ENCODE peak calls at places on chromosome 11, in five cellular contexts. One of them, this sample, is unnamed.

GRCh38 chr11:9076661-9077060 is 14.7 kb downstream of the SCUBE2 start:
- DNase-seq in HepG2: no peak
- DNase-seq in A549: no peak
- DNase-seq in H1: no peak
- DNase-seq in K562: no peak
- DNase-seq in this sample: no peak

GRCh38 chr11:34154059-34154875 is 48.8 kb downstream of the NAT10 start:
- DNase-seq in K562: no peak
- DNase-seq in HepG2: no peak
- DNase-seq in A549: no peak
- DNase-seq in H1: no peak
- DNase-seq in this sample: no peak

GRCh38 chr11:41714101-41714500 is 254.6 kb upstream of the LRRC4C start:
- DNase-seq in H1: no peak
- DNase-seq in A549: no peak
- DNase-seq in K562: no peak
- DNase-seq in HepG2: no peak
- DNase-seq in this sample: no peak

GRCh38 chr11:34317666-34318065 is 40.1 kb downstream of the ABTB2 start:
- DNase-seq in HepG2: no peak
- DNase-seq in A549: no peak
- DNase-seq in H1: no peak
- DNase-seq in K562: no peak
- DNase-seq in this sample: no peak

GRCh38 chr11:121453589-121454299 is 977 bp upstream of the SORL1-AS1 start:
- DNase-seq in K562: no peak
- DNase-seq in A549: no peak
- DNase-seq in H1: no peak
- DNase-seq in HepG2: peak; percentile 72
- DNase-seq in this sample: no peak

GRCh38 chr11:107043242-107043991 is 25.1 kb upstream of the GUCY1A2 start:
- DNase-seq in HepG2: no peak
- DNase-seq in H1: no peak
- DNase-seq in K562: no peak
- DNase-seq in A549: no peak
- DNase-seq in this sample: no peak

GRCh38 chr11:87926250-87926970 is 248.8 kb downstream of the RAB38 start:
- DNase-seq in A549: no peak
- DNase-seq in K562: no peak
- DNase-seq in HepG2: no peak
- DNase-seq in H1: peak; percentile 7
- DNase-seq in this sample: no peak

GRCh38 chr11:91932151-91932821 is 292.3 kb upstream of the FAT3 start:
- DNase-seq in A549: no peak
- DNase-seq in HepG2: no peak
- DNase-seq in K562: no peak
- DNase-seq in H1: no peak
- DNase-seq in this sample: no peak

GRCh38 chr11:119726585-119727522 is 2.1 kb downstream of the NECTIN1 start:
- DNase-seq in HepG2: no peak
- DNase-seq in H1: no peak
- DNase-seq in K562: no peak
- DNase-seq in A549: no peak
- DNase-seq in this sample: no peak

GRCh38 chr11:88535916-88536547 is 198.5 kb upstream of the CTSC start:
- DNase-seq in A549: peak; percentile 40
- DNase-seq in HepG2: peak; percentile 5
- DNase-seq in H1: no peak
- DNase-seq in K562: no peak
- DNase-seq in this sample: peak; percentile 92

GRCh38 chr11:93507517-93507916 is 35.7 kb downstream of the SMCO4 start:
- DNase-seq in K562: no peak
- DNase-seq in HepG2: no peak
- DNase-seq in A549: no peak
- DNase-seq in H1: no peak
- DNase-seq in this sample: no peak

GRCh38 chr11:11071483-11071882 is 213.6 kb upstream of the ZBED5 start:
- DNase-seq in HepG2: no peak
- DNase-seq in A549: no peak
- DNase-seq in K562: no peak
- DNase-seq in H1: no peak
- DNase-seq in this sample: no peak

GRCh38 chr11:132300283-132300682 is 929.9 kb downstream of the NTM start:
- DNase-seq in H1: no peak
- DNase-seq in K562: no peak
- DNase-seq in A549: no peak
- DNase-seq in HepG2: no peak
- DNase-seq in this sample: no peak

GRCh38 chr11:74330065-74330858 is 18.8 kb upstream of the P4HA3 start:
- DNase-seq in HepG2: no peak
- DNase-seq in H1: no peak
- DNase-seq in A549: no peak
- DNase-seq in K562: no peak
- DNase-seq in this sample: peak; percentile 87

GRCh38 chr11:129089279-129089678 is 102.8 kb downstream of the ARHGAP32 start:
- DNase-seq in H1: no peak
- DNase-seq in HepG2: no peak
- DNase-seq in K562: no peak
- DNase-seq in A549: no peak
- DNase-seq in this sample: no peak

GRCh38 chr11:126332221-126332711 is 23.2 kb upstream of the ST3GAL4 start:
- DNase-seq in A549: no peak
- DNase-seq in HepG2: no peak
- DNase-seq in K562: no peak
- DNase-seq in H1: no peak
- DNase-seq in this sample: peak; percentile 21

GRCh38 chr11:7672960-7673723 is at the start of gene CYB5R2:
- DNase-seq in HepG2: no peak
- DNase-seq in H1: no peak
- DNase-seq in K562: peak; percentile 69
- DNase-seq in A549: peak; percentile 35
- DNase-seq in this sample: peak; percentile 15

GRCh38 chr11:2327032-2327431 is 25.2 kb downstream of the TSPAN32 start:
- DNase-seq in H1: no peak
- DNase-seq in K562: no peak
- DNase-seq in A549: no peak
- DNase-seq in HepG2: no peak
- DNase-seq in this sample: no peak

GRCh38 chr11:72240461-72241289 is 3.3 kb downstream of the PHOX2A start:
- DNase-seq in H1: no peak
- DNase-seq in K562: no peak
- DNase-seq in A549: no peak
- DNase-seq in HepG2: no peak
- DNase-seq in this sample: no peak

GRCh38 chr11:108796551-108796950 is 131.7 kb downstream of the DDX10 start:
- DNase-seq in A549: no peak
- DNase-seq in H1: no peak
- DNase-seq in HepG2: no peak
- DNase-seq in K562: no peak
- DNase-seq in this sample: no peak

GRCh38 chr11:28679795-28680194 is 571.6 kb downstream of the METTL15 start:
- DNase-seq in A549: no peak
- DNase-seq in H1: no peak
- DNase-seq in HepG2: no peak
- DNase-seq in K562: no peak
- DNase-seq in this sample: no peak
- TF ChIP-seq MAX in A549: no peak
- TF ChIP-seq MAX in H1: no peak
- TF ChIP-seq MAX in HepG2: no peak
- TF ChIP-seq MAX in K562: no peak
- TF ChIP-seq MAX in this sample: no peak

GRCh38 chr11:64561984-64562722 is 28.9 kb upstream of the SLC22A12 start:
- DNase-seq in HepG2: no peak
- DNase-seq in A549: no peak
- DNase-seq in K562: no peak
- DNase-seq in H1: no peak
- DNase-seq in this sample: no peak
- H3K27ac ChIP-seq in HepG2: no peak overlapping the region
- H3K27ac ChIP-seq in A549: no peak overlapping the region
- H3K27ac ChIP-seq in K562: no peak overlapping the region
- H3K27ac ChIP-seq in H1: no peak overlapping the region
- H3K27ac ChIP-seq in this sample: no peak overlapping the region

DNA sequence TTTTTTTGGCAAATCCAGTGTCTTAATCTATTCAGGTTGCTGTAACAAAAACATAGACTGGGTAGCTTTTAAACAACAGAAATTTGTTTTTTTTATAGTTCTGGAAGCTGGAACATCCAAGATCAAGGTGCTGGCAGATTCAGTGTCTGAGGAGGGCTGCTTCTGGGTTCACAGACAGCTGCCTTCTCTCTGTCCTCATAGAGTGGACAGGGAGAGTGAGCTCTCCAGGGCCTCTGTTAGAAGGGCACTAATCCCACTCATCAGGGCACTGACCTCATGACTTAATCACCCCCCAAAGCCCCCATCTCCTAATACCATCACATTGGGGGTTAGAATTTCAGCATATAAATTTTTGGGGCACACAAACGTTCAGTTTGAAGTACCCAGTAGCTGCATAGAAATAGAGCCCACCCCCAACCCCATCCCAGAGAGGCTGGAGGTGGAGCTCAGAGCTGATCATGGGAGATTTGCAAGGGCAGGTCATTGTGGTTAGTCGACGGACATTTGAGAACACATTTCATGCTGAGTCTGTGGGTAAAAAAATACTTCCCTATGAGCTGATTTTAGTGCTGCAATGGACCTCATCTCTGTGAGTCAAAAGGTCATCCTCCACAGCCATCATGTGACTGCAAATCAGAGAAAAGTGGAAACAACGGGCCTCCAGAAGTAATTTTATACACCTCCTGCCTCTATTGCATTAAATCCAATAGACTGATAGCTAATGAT is 203.1 kb upstream of the CADM1 start:
- DNase-seq in HepG2: no peak
- DNase-seq in A549: no peak
- DNase-seq in K562: no peak
- DNase-seq in H1: no peak
- DNase-seq in this sample: no peak
- TF ChIP-seq JUN in HepG2: no peak
- TF ChIP-seq JUN in A549: no peak
- TF ChIP-seq JUN in K562: no peak
- TF ChIP-seq JUN in H1: no peak
- TF ChIP-seq JUN in this sample: no peak

DNA sequence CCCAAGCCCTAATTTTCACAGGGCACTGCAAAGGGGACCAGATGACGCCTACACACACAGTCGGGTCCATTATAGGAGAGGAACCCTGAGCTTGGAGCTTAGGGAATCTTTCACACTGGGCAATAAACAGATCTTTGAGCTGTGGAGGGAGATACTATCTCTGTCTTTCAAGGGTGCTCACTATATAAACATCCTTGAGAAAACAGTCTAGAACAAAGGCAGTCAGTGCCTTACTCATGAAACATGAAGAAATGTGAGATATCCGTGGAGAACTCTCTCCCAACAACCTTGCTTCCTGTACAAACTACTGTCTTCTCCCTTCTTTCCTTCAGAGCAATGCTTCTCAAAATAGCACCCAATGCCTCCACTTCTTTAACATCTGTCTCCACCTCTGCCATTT is 109.0 kb upstream of the APOA1 start:
- DNase-seq in H1: no peak
- DNase-seq in K562: no peak
- DNase-seq in A549: no peak
- DNase-seq in HepG2: no peak
- DNase-seq in this sample: peak; percentile 39
- TF ChIP-seq MAX in H1: no peak
- TF ChIP-seq MAX in K562: no peak
- TF ChIP-seq MAX in A549: no peak
- TF ChIP-seq MAX in HepG2: no peak
- TF ChIP-seq MAX in this sample: no peak

GRCh38 chr11:61873588-61874459 is 17.5 kb downstream of the FADS3 start:
- DNase-seq in K562: no peak
- DNase-seq in A549: no peak
- DNase-seq in H1: no peak
- DNase-seq in HepG2: no peak
- DNase-seq in this sample: no peak
- H3K27ac ChIP-seq in K562: no peak overlapping the region
- H3K27ac ChIP-seq in A549: peak overlapping the region; percentile 59
- H3K27ac ChIP-seq in H1: no peak overlapping the region
- H3K27ac ChIP-seq in HepG2: no peak overlapping the region
- H3K27ac ChIP-seq in this sample: no peak overlapping the region

DNA sequence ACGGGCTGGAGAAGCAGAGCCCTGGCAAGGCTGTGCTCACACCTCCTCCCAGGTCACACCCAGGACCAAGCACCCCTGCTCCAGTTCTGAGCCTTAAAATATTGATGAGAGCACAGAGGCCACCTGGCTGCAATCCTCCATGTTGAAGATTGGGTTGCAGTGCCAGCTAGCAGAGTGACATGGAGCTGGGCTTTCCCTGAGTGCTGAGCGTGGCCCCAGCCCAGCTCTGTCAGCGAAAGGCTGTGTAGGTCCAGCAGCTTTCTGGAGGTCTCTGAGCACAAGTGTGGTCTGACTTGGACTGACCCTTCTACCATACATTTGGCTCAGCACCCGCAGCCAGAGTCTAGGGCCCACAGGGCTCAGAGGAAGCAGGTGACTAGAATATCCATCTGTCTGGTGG is 4.0 kb upstream of the CHKA start:
- DNase-seq in A549: no peak
- DNase-seq in K562: no peak
- DNase-seq in H1: no peak
- DNase-seq in HepG2: no peak
- DNase-seq in this sample: no peak
- TF ChIP-seq JUN in A549: no peak
- TF ChIP-seq JUN in K562: no peak
- TF ChIP-seq JUN in H1: no peak
- TF ChIP-seq JUN in HepG2: no peak
- TF ChIP-seq JUN in this sample: no peak

GRCh38 chr11:76321340-76321739 is 59.6 kb downstream of the THAP12 start:
- DNase-seq in H1: no peak
- DNase-seq in A549: no peak
- DNase-seq in HepG2: no peak
- DNase-seq in K562: no peak
- DNase-seq in this sample: no peak

GRCh38 chr11:76325149-76325548 is 55.8 kb downstream of the THAP12 start:
- DNase-seq in A549: no peak
- DNase-seq in H1: no peak
- DNase-seq in K562: no peak
- DNase-seq in HepG2: no peak
- DNase-seq in this sample: peak; percentile 16

GRCh38 chr11:76321820-76322524 is 59.0 kb downstream of the THAP12 start:
- DNase-seq in HepG2: no peak
- DNase-seq in A549: no peak
- DNase-seq in K562: no peak
- DNase-seq in H1: no peak
- DNase-seq in this sample: no peak

GRCh38 chr11:76322593-76323341 is 58.2 kb downstream of the THAP12 start:
- DNase-seq in A549: no peak
- DNase-seq in K562: no peak
- DNase-seq in HepG2: no peak
- DNase-seq in H1: no peak
- DNase-seq in this sample: no peak

DNA sequence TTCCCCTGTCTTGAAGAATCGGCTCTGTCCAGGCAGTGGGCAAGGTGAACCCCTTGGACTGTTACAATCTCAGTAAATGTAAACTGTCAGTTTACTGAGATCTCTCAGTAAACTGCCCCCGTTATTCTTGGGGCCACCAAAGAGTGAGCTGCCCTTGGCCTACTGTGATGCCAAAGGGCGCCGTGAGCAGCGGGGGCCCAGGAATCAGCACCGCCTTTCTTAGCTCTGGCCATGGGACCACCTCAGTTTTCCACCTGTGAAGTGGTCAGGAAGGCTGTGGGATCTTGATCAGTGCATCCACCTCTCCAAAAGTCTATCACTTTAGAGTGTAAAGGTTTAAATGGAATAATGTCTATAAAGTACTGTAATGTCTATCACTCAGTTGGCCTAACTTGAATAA is 57.1 kb downstream of the THAP12 start:
- DNase-seq in K562: no peak
- DNase-seq in HepG2: no peak
- DNase-seq in A549: no peak
- DNase-seq in H1: no peak
- DNase-seq in this sample: no peak
- TF ChIP-seq MAX in K562: no peak
- TF ChIP-seq MAX in HepG2: no peak
- TF ChIP-seq MAX in A549: no peak
- TF ChIP-seq MAX in H1: no peak
- TF ChIP-seq MAX in this sample: no peak

This sample was measured in endothelial cell of umbilical vein.